ENCODE peak calls at places on chromosomes 16 and 17, in six cellular contexts. X is suprapubic skin, T is GM12878, H is breast epithelium, P is stomach, J is K562. S is an unnamed sample. For H3K4me1, the result is how much of the 10 kb centered on the place peaks cover.

GRCh38 chr17:41678907-41679739 is 9.6 kb upstream of the EIF1 start:
- DNase-seq in P (no peak), J (peak), T (peak), X (no peak), H (no peak), S (no peak)

GRCh38 chr16:86490859-86491642 is 19.3 kb upstream of the FOXF1 start:
- DNase-seq in J (no peak), P (no peak), H (no peak), T (no peak), X (no peak), S (no peak)

GRCh38 chr17:65156835-65157565 is 19.8 kb downstream of the RGS9 start:
- DNase-seq in H (no peak), J (no peak), X (no peak), T (no peak), P (no peak), S (no peak)

GRCh38 chr17:2855063-2855600 is 58.9 kb downstream of the RAP1GAP2 start:
- DNase-seq in J (no peak), X (no peak), P (no peak), H (no peak), T (no peak), S (no peak)

GRCh38 chr16:72256398-72257048 is 84.6 kb upstream of the PMFBP1 start:
- DNase-seq in H (no peak), P (no peak), J (no peak), X (no peak), T (no peak), S (no peak)

GRCh38 chr17:28724500-28725165 is 1.4 kb downstream of the TLCD1 start:
- DNase-seq in T (no peak), P (no peak), X (no peak), J (no peak), H (no peak), S (no peak)

GRCh38 chr17:43880420-43880991 is 26.8 kb downstream of the MPP2 start:
- DNase-seq in T (no peak), H (no peak), P (peak), X (no peak), J (peak), S (peak)

GRCh38 chr17:57295526-57296023 is 39.3 kb downstream of the MSI2 start:
- DNase-seq in X (no peak), H (no peak), P (no peak), J (no peak), T (no peak), S (no peak)

GRCh38 chr17:8158267-8159031 is 4.3 kb downstream of the VAMP2 start:
- DNase-seq in X (peak), T (no peak), J (peak), P (peak), H (peak), S (peak)

GRCh38 chr17:78147315-78147998 is 1.3 kb downstream of the C17orf99 start:
- DNase-seq in H (no peak), T (peak), X (no peak), P (peak), J (no peak), S (peak)
- H3K4me1 ChIP-seq in H (under half), T (half or more), X (half or more), P (under half), J (under half), S (half or more)

DNA sequence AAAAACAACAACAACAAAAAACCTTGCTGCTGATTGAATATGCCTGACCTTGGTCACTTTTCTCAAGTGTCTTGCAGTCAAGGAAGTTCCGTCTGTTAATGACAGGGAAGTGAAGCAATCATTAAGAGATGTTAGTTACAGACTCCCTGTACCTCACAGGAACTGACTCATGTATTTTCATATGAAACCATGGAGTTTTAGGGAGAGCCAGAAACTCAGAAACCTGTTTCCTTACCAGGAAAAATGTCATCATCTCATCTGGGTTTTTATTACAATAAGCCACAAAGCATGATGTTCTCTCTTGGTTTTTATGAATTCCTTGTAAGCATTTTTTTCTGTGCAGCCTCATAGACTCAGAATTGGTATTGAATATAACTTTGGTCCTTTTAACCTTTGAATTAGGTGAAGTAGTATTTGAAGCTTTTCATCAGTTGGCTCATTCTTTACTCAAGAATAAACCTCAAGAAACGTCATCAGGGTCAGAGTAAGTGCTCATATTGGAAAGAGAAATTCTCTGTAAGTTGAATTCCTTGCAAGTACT is 10.3 kb downstream of the LYRM1 start:
- DNase-seq in T (no peak), X (no peak), P (no peak), J (no peak), H (no peak), S (no peak)
- TF ChIP-seq POLR2AphosphoS5 in T (no peak), X (no peak), P (peak), J (no peak), H (peak), S (no peak)

DNA sequence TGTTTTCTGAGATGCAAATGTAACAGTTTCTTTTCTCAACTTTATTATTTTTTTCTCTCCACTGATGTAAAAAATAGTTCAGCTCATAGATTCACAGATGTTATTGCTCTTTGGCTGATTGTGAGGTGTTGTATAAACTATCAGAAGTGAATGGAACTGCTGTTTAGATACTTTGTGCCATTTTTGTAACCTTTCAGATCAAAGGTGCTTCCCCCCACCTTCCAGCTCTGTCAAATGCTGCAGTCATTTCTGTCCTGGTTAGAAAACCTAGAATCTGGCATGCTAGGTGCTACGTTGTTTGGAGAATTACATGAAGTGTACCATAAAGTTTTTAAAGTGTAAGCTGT is 1.7 kb upstream of the WIPI1 start:
- DNase-seq in P (no peak), J (no peak), T (peak), H (no peak), X (no peak), S (no peak)
- H3K4me1 ChIP-seq in P (under half), J (under half), T (under half), H (under half), X (half or more), S (half or more)

GRCh38 chr17:50123649-50124349 is 6.2 kb downstream of the SAMD14 start:
- DNase-seq in H (no peak), P (no peak), J (no peak), X (no peak), T (no peak), S (no peak)
- TF ChIP-seq POLR2AphosphoS5 in H (no peak), P (no peak), J (no peak), X (no peak), T (no peak), S (no peak)